ENCODE peak calls at places on chromosomes 11 and 22, in four cellular contexts. One of them, this sample, is unnamed.

GRCh38 chr22:27629908-27630733 is 171.4 kb downstream of the MN1 start:
- DNase-seq in Peyer's patch: no peak
- DNase-seq in lung: no peak
- DNase-seq in thoracic aorta: no peak
- DNase-seq in this sample: no peak

GRCh38 chr11:118438314-118438931 is 2.1 kb downstream of the KMT2A start:
- DNase-seq in lung: peak; percentile 37
- DNase-seq in thoracic aorta: no peak
- DNase-seq in Peyer's patch: no peak
- DNase-seq in this sample: peak; percentile 48

GRCh38 chr11:15940462-15941205 is 415.7 kb downstream of the SOX6 start:
- DNase-seq in thoracic aorta: no peak
- DNase-seq in Peyer's patch: no peak
- DNase-seq in lung: no peak
- DNase-seq in this sample: no peak

GRCh38 chr11:113974741-113975470 is at the start of gene HTR3A:
- DNase-seq in lung: peak; percentile 82
- DNase-seq in Peyer's patch: no peak
- DNase-seq in thoracic aorta: no peak
- DNase-seq in this sample: no peak

GRCh38 chr11:16815047-16815767 is 76.8 kb downstream of the C11orf58 start:
- DNase-seq in Peyer's patch: no peak
- DNase-seq in thoracic aorta: no peak
- DNase-seq in lung: peak; percentile 70
- DNase-seq in this sample: no peak

GRCh38 chr11:71089571-71089970 is 162.8 kb downstream of the SHANK2 start:
- DNase-seq in thoracic aorta: no peak
- DNase-seq in Peyer's patch: no peak
- DNase-seq in lung: no peak
- DNase-seq in this sample: no peak

GRCh38 chr11:64144587-64145295 is 21.2 kb downstream of the MACROD1 start:
- DNase-seq in lung: no peak
- DNase-seq in Peyer's patch: no peak
- DNase-seq in thoracic aorta: no peak
- DNase-seq in this sample: no peak

GRCh38 chr11:86182976-86183584 is 61.5 kb upstream of the EED start:
- DNase-seq in Peyer's patch: peak; percentile 80
- DNase-seq in lung: no peak
- DNase-seq in thoracic aorta: no peak
- DNase-seq in this sample: no peak

GRCh38 chr11:14973621-14974020 is 1.5 kb upstream of the CALCA start:
- DNase-seq in Peyer's patch: no peak
- DNase-seq in lung: no peak
- DNase-seq in thoracic aorta: no peak
- DNase-seq in this sample: no peak

GRCh38 chr11:92388380-92388779 is 163.8 kb downstream of the FAT3 start:
- DNase-seq in thoracic aorta: no peak
- DNase-seq in lung: no peak
- DNase-seq in Peyer's patch: no peak
- DNase-seq in this sample: no peak

GRCh38 chr22:30309981-30310672 is 16.6 kb downstream of the TBC1D10A start:
- DNase-seq in Peyer's patch: no peak
- DNase-seq in thoracic aorta: no peak
- DNase-seq in lung: peak; percentile 77
- DNase-seq in this sample: no peak

GRCh38 chr11:126148317-126148716 is 63.1 kb downstream of the RPUSD4 start:
- DNase-seq in thoracic aorta: no peak
- DNase-seq in lung: no peak
- DNase-seq in Peyer's patch: no peak
- DNase-seq in this sample: no peak

GRCh38 chr11:1205987-1206331 is 16.9 kb upstream of the MUC5B start:
- DNase-seq in lung: no peak
- DNase-seq in thoracic aorta: no peak
- DNase-seq in Peyer's patch: peak; percentile 26
- DNase-seq in this sample: no peak

GRCh38 chr11:85540181-85540580 is 87.0 kb downstream of the DLG2 start:
- DNase-seq in Peyer's patch: no peak
- DNase-seq in thoracic aorta: no peak
- DNase-seq in lung: no peak
- DNase-seq in this sample: no peak

GRCh38 chr22:11307996-11308395 is 4220.0 kb upstream of the OR11H1 start:
- DNase-seq in Peyer's patch: no peak
- DNase-seq in lung: no peak
- DNase-seq in thoracic aorta: no peak
- DNase-seq in this sample: no peak

GRCh38 chr22:23164091-23164490 is 16.2 kb upstream of the BCR start:
- DNase-seq in lung: no peak
- DNase-seq in thoracic aorta: no peak
- DNase-seq in Peyer's patch: no peak
- DNase-seq in this sample: no peak

GRCh38 chr11:35347921-35348331 is 71.4 kb downstream of the SLC1A2 start:
- DNase-seq in lung: no peak
- DNase-seq in thoracic aorta: no peak
- DNase-seq in Peyer's patch: no peak
- DNase-seq in this sample: peak; percentile 71

GRCh38 chr11:72831521-72832300 is 17.5 kb downstream of the ATG16L2 start:
- DNase-seq in thoracic aorta: peak; percentile 63
- DNase-seq in Peyer's patch: peak; percentile 88
- DNase-seq in lung: peak; percentile 82
- DNase-seq in this sample: no peak

GRCh38 chr11:1756024-1756561 is 5.7 kb upstream of the IFITM10 start:
- DNase-seq in lung: no peak
- DNase-seq in thoracic aorta: no peak
- DNase-seq in Peyer's patch: no peak
- DNase-seq in this sample: no peak

GRCh38 chr11:128904303-128904871 is 13.2 kb downstream of the KCNJ5 start:
- DNase-seq in Peyer's patch: no peak
- DNase-seq in lung: no peak
- DNase-seq in thoracic aorta: no peak
- DNase-seq in this sample: no peak

GRCh38 chr11:61791737-61792309 is 576 bp downstream of the TMEM258 start:
- DNase-seq in Peyer's patch: no peak
- DNase-seq in thoracic aorta: peak; percentile 54
- DNase-seq in lung: peak; percentile 61
- DNase-seq in this sample: peak; percentile 35

GRCh38 chr11:130865772-130866114 is 50.5 kb downstream of the SNX19 start:
- DNase-seq in Peyer's patch: no peak
- DNase-seq in lung: no peak
- DNase-seq in thoracic aorta: no peak
- DNase-seq in this sample: no peak

GRCh38 chr11:103892603-103893002 is 143.8 kb upstream of the DDI1 start:
- DNase-seq in thoracic aorta: no peak
- DNase-seq in lung: no peak
- DNase-seq in Peyer's patch: no peak
- DNase-seq in this sample: no peak

GRCh38 chr11:92168936-92169335 is 55.7 kb upstream of the FAT3 start:
- DNase-seq in Peyer's patch: no peak
- DNase-seq in thoracic aorta: no peak
- DNase-seq in lung: no peak
- DNase-seq in this sample: no peak

GRCh38 chr11:76700177-76701100 is 29.9 kb upstream of the LRRC32 start:
- DNase-seq in lung: peak; percentile 37
- DNase-seq in thoracic aorta: no peak
- DNase-seq in Peyer's patch: peak; percentile 32
- DNase-seq in this sample: peak; percentile 86

GRCh38 chr11:113521737-113522517 is 46.7 kb upstream of the DRD2 start:
- DNase-seq in thoracic aorta: no peak
- DNase-seq in lung: no peak
- DNase-seq in Peyer's patch: no peak
- DNase-seq in this sample: no peak

GRCh38 chr22:37187891-37188761 is at the start of gene C1QTNF6:
- DNase-seq in thoracic aorta: no peak
- DNase-seq in Peyer's patch: peak; percentile 60
- DNase-seq in lung: no peak
- DNase-seq in this sample: no peak

GRCh38 chr11:74255741-74256369 is 55.6 kb downstream of the P4HA3 start:
- DNase-seq in thoracic aorta: no peak
- DNase-seq in lung: peak; percentile 46
- DNase-seq in Peyer's patch: no peak
- DNase-seq in this sample: no peak

GRCh38 chr11:933002-933820 is 7.5 kb downstream of the AP2A2 start:
- DNase-seq in thoracic aorta: no peak
- DNase-seq in lung: no peak
- DNase-seq in Peyer's patch: no peak
- DNase-seq in this sample: no peak

GRCh38 chr11:61776561-61777075 is 15.8 kb downstream of the TMEM258 start:
- DNase-seq in Peyer's patch: peak; percentile 81
- DNase-seq in thoracic aorta: no peak
- DNase-seq in lung: peak; percentile 41
- DNase-seq in this sample: no peak

GRCh38 chr11:94674005-94674491 is 94.1 kb upstream of the AMOTL1 start:
- DNase-seq in lung: no peak
- DNase-seq in Peyer's patch: no peak
- DNase-seq in thoracic aorta: no peak
- DNase-seq in this sample: no peak

GRCh38 chr22:23387827-23388491 is 192.1 kb downstream of the IGLL1 start:
- DNase-seq in Peyer's patch: peak; percentile 52
- DNase-seq in thoracic aorta: no peak
- DNase-seq in lung: no peak
- DNase-seq in this sample: no peak

GRCh38 chr11:65184146-65184545 is 2.4 kb downstream of the CAPN1 start:
- DNase-seq in Peyer's patch: no peak
- DNase-seq in lung: no peak
- DNase-seq in thoracic aorta: no peak
- DNase-seq in this sample: no peak
- H3K36me3 ChIP-seq in Peyer's patch: peaks cover 52% of the 10 kb centered on the region
- H3K36me3 ChIP-seq in lung: peaks cover 14% of the 10 kb centered on the region
- H3K36me3 ChIP-seq in thoracic aorta: peaks cover 40% of the 10 kb centered on the region
- H3K36me3 ChIP-seq in this sample: peaks cover 36% of the 10 kb centered on the region

GRCh38 chr11:32884770-32885384 is 7.7 kb upstream of the QSER1 start:
- DNase-seq in thoracic aorta: no peak
- DNase-seq in Peyer's patch: no peak
- DNase-seq in lung: no peak
- DNase-seq in this sample: no peak
- TF ChIP-seq CTCF in thoracic aorta: no peak
- TF ChIP-seq CTCF in Peyer's patch: no peak
- TF ChIP-seq CTCF in lung: no peak
- TF ChIP-seq CTCF in this sample: peak; percentile 61

DNA sequence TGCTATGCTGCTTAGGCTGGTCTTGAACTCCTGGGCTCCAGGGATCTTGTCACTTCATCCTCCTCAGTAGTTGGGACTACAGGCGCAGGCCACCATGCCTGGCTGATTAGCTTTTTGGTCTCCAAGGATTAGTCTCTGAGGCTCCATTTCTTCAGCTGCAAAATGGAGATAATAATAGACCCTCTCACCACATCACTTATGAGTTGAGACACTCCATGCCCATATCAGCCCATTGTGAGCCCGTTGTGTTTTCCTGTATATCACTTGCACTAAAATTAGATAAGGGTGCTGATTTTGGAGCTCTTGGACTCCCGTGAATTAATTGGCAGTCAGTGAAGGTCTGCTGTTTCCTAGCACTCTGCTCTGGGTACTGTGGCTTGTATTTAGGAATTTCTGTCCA is 36.0 kb downstream of the DEPDC5 start:
- DNase-seq in Peyer's patch: no peak
- DNase-seq in thoracic aorta: no peak
- DNase-seq in lung: no peak
- DNase-seq in this sample: no peak
- H3K36me3 ChIP-seq in Peyer's patch: peaks cover 36% of the 10 kb centered on the region
- H3K36me3 ChIP-seq in thoracic aorta: peaks cover 5% of the 10 kb centered on the region
- H3K36me3 ChIP-seq in lung: peaks cover 3% of the 10 kb centered on the region
- H3K36me3 ChIP-seq in this sample: no peaks in the 10 kb centered on the region

DNA sequence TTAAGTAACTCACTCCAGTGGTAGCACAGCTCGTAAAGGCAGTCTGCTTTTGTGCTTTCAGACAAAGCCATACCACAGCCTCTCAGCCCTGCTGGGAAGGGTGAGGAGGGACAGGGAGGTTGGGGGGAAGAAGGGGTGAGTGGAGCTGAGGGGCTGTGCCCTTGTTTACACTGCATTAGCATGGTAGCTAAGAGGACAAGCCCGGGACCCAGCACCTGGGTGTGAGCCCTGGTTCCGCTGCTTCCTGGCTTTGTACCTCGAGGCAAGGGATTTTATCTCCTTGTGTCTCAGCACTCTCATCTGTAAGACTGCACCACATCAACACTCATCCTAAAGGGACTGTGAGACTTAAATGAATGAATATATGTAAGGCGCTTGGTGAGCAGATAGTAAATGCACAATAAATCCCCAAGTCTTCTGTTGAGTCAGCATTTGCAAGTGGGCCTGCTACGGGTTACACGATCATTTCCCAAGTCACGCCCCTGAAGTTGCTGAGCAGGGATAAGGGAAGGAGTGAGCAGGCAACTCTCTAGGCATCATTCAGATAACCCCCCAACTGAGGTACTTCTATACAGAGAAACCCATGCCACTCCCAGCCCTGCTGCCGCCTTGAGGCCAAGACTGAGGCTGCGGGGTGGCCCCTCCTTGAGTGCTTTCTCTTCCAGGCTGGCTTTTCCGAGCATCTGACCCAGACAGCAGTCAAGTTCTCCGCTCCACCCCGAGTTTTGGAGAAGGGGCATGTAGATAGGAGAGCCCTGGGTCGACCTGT is 7.5 kb downstream of the RASD2 start:
- DNase-seq in Peyer's patch: no peak
- DNase-seq in thoracic aorta: no peak
- DNase-seq in lung: no peak
- DNase-seq in this sample: no peak
- TF ChIP-seq CTCF in Peyer's patch: no peak
- TF ChIP-seq CTCF in thoracic aorta: no peak
- TF ChIP-seq CTCF in lung: no peak
- TF ChIP-seq CTCF in this sample: peak; percentile 25

GRCh38 chr22:45180280-45180679 is 16.6 kb downstream of the NUP50 start:
- DNase-seq in Peyer's patch: no peak
- DNase-seq in thoracic aorta: no peak
- DNase-seq in lung: no peak
- DNase-seq in this sample: no peak
- H3K36me3 ChIP-seq in Peyer's patch: peaks cover 92% of the 10 kb centered on the region
- H3K36me3 ChIP-seq in thoracic aorta: peaks cover 35% of the 10 kb centered on the region
- H3K36me3 ChIP-seq in lung: peaks cover 23% of the 10 kb centered on the region
- H3K36me3 ChIP-seq in this sample: peaks cover 15% of the 10 kb centered on the region

DNA sequence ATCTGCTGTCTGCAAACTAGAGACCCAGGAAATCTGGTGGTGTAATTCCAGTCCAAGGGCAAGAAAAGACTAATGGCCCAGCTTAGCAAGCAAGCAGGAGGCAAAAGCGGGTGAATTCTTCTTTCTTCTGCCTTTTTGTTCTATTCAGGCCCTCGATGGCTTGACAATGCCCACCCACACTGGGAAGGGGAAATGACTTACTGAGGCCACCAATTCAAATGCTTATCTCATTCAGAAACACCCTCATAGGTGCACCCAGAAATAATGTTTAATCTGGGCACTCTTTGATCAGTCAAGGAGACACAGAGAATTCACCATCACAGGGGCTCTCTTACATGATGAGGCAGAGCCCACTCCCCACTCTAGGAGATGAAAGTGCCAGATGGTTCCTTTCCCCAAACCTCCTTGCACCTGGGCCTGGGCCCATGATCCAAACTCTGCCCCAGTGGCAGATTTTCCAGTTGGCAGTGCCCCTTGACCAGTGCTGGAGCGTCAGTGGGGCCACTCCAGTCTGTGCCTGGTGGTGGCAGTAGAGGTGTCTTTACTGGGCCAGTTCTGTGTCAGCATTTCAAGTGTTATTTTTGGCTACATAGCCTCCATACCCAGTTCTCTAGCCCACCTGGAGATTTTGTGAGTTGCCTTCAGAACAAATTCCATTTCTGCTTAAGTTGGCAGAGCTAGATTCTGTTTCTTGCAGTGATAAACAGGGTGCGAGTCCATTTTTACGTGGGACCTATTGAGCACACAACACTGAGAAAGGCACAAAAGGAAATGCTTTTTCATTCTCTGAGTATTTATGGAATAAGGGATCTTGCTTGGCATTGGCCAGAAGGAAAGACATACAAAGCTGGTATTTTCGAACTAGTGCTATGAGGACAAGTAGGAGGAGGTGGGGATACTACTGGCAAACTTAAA is 7.5 kb downstream of the ELMOD1 start:
- DNase-seq in lung: no peak
- DNase-seq in thoracic aorta: no peak
- DNase-seq in Peyer's patch: no peak
- DNase-seq in this sample: no peak
- TF ChIP-seq CTCF in lung: no peak
- TF ChIP-seq CTCF in thoracic aorta: no peak
- TF ChIP-seq CTCF in Peyer's patch: no peak
- TF ChIP-seq CTCF in this sample: peak; percentile 45

This sample was measured in BJ.